ENCODE peak calls at places on chromosomes 13 and 19, in four cellular contexts. X, C, J and R are unnamed samples.
A peak's percentile ranks its signal among the peaks of the same experiment; 100 is the strongest.

GRCh38 chr19:30253581-30253996 is 118.6 kb upstream of the ZNF536 start:
- DNase-seq in X (no peak), C (no peak), J (peak; percentile 26), R (no peak)

GRCh38 chr13:35164324-35164932 is 222.4 kb downstream of the NBEA start:
- DNase-seq in J (peak; percentile 37), C (peak; percentile 12), X (peak; percentile 40), R (peak; percentile 20)

GRCh38 chr19:45045671-45046353 is 7.0 kb downstream of the CLASRP start:
- DNase-seq in X (no peak), C (no peak), J (no peak), R (peak; percentile 95)

GRCh38 chr19:38736036-38736412 is 8.2 kb downstream of the CAPN12 start:
- DNase-seq in C (peak; percentile 84), X (no peak), J (peak; percentile 66), R (no peak)

GRCh38 chr19:29006057-29006735 is 206.8 kb downstream of the UQCRFS1 start:
- DNase-seq in X (no peak), J (no peak), C (no peak), R (no peak)

GRCh38 chr19:45162464-45163143 is 1.8 kb upstream of the NKPD1 start:
- DNase-seq in J (no peak), C (no peak), X (no peak), R (no peak)

GRCh38 chr13:27636624-27637288 is 15.1 kb downstream of the POLR1D start:
- DNase-seq in C (no peak), X (no peak), J (no peak), R (no peak)

GRCh38 chr13:30576528-30576927 is 41.2 kb upstream of the USPL1 start:
- DNase-seq in X (no peak), J (no peak), C (peak; percentile 47), R (peak; percentile 1)

GRCh38 chr19:50478901-50479715 is 2.5 kb upstream of the GARIN5A start:
- DNase-seq in C (peak; percentile 86), J (peak; percentile 75), X (no peak), R (peak; percentile 81)

GRCh38 chr19:33740811-33741396 is 55.8 kb upstream of the KCTD15 start:
- DNase-seq in J (peak; percentile 62), X (no peak), C (peak; percentile 63), R (peak; percentile 31)

GRCh38 chr19:52086481-52086880 is 9.1 kb downstream of the ZNF841 start:
- DNase-seq in C (no peak), X (no peak), J (no peak), R (no peak)

DNA sequence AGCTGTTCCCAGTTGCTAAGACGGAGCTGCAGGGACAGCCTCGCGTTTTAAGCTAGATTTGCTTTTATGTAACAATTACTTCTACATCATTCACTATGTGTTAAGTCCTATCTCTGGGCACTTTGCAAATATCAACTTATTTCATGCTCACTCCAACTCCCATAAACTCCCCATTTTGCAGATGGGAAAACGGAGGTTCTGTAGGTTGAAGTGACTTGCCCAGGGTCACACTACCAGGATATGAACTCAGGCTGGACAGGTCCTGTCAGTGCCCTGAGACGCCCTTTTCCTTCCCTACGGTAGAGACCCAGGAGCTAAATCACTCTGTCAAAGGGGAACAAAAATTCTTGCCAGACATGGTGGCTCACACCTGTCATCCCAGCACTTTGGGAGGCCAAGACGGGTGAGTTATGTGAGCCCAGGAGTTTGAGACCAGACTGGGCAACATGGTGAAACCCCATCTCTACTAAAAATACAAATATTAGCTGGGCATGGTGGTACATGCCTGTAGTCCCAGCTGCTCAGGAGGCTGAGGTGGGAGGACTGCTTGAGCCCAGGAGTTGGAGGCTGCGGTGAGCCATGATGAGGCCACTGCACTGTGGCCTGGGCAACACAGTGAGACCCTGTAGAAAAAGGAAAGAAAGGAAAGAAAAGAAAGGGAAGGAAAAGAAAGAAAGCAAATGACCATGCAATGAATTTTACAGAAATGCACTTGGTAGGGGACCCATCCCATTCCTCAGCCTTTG is 14.5 kb upstream of the NFIC start:
- DNase-seq in J (no peak), C (no peak), X (no peak), R (no peak)
- TF ChIP-seq TARDBP in J (no peak), C (no peak), X (no peak), R (no peak)

GRCh38 chr13:44323754-44324153 is 49.9 kb upstream of the SERP2 start:
- DNase-seq in X (no peak), C (no peak), J (no peak), R (no peak)

GRCh38 chr13:44322928-44323327 is 50.7 kb upstream of the SERP2 start:
- DNase-seq in C (no peak), X (no peak), J (no peak), R (no peak)

GRCh38 chr13:44329909-44330545 is 43.6 kb upstream of the SERP2 start:
- DNase-seq in J (no peak), X (no peak), C (no peak), R (no peak)

GRCh38 chr13:44331446-44331845 is 42.2 kb upstream of the SERP2 start:
- DNase-seq in X (no peak), C (no peak), J (no peak), R (no peak)

DNA sequence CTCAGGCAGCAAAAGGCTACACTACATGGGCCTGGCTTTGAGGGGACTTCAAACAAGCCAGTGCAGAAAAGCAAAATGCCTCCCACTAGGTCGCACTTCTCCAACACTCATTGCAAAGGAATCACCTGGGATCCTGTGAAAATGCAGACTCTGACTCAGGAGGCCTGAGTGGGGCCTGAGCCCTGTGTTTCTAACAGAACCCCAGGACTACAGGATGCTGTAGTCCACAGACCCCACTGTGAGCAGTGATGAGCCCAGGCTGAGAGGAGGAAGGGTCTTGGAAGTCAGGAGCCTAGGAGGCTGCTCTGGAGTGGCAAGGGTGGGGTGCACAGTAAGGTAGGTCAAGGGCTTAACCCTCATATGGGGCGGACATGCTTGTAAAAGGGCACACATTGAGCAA is 46.7 kb upstream of the SERP2 start:
- DNase-seq in C (no peak), X (no peak), J (no peak), R (no peak)
- TF ChIP-seq TARDBP in C (no peak), X (no peak), J (no peak), R (no peak)

GRCh38 chr13:21546372-21546771 is 57.6 kb downstream of the MICU2 start:
- DNase-seq in C (no peak), J (no peak), X (no peak), R (no peak)

GRCh38 chr13:21544515-21544914 is 59.5 kb downstream of the MICU2 start:
- DNase-seq in J (no peak), C (no peak), X (no peak), R (no peak)

GRCh38 chr13:21550918-21551317 is 53.1 kb downstream of the MICU2 start:
- DNase-seq in X (no peak), J (no peak), C (no peak), R (peak; percentile 6)

GRCh38 chr13:21548577-21548976 is 55.4 kb downstream of the MICU2 start:
- DNase-seq in J (no peak), C (no peak), X (no peak), R (no peak)

GRCh38 chr13:21549633-21550032 is 54.3 kb downstream of the MICU2 start:
- DNase-seq in J (no peak), X (no peak), C (no peak), R (no peak)
- TF ChIP-seq TARDBP in J (no peak), X (no peak), C (no peak), R (no peak)

GRCh38 chr19:10214784-10215183 is 16.3 kb downstream of the S1PR2 start:
- DNase-seq in C (no peak), X (no peak), J (no peak), R (no peak)
- TF ChIP-seq TARDBP in C (no peak), X (no peak), J (no peak), R (no peak)

GRCh38 chr13:49502954-49503353 is 7.2 kb downstream of the PHF11 start:
- DNase-seq in C (no peak), J (no peak), X (no peak), R (no peak)
- TF ChIP-seq TARDBP in C (no peak), J (no peak), X (no peak), R (no peak)

DNA sequence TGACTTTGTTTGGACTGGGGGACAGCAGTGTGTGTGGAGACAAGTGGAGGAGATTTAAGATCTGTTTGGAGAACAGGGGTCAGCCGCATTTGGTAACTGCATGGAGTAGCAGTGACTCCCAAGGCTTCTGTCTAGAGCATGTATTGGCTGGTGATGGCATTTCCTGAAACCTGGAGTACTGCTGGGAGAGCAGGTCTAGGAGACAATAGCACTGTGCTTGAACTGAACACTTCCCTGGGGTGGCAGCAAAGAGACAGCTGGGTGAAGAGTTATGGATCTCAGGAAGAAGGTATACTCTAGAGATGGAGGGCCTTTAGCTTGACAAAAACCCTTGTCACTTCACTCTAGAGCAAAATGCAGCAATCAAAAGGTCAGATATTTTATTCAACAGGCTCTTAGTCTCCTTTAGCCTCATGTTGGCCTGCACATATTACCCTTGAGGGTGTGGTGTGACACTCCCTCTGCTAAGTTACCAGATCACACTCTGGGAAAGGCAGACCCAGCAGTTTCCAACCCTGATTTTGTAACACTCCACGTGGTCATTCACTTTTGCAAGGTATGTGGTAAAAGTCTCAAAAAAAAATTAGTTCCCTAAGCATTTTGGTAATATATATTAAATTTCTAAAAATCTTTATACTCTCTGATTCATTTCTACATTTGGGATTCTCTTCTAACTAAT is 70.2 kb downstream of the DHRS12 start:
- DNase-seq in C (no peak), J (no peak), X (no peak), R (no peak)
- TF ChIP-seq TARDBP in C (no peak), J (no peak), X (no peak), R (no peak)